ENCODE peak calls at places on chromosomes 1 and 21, in nine cellular contexts. N is activated CD4-positive, alpha-beta T cell treated with anti-CD3 and anti-CD28 coated beads, Interleukin-2, amount 10 ng/mL, durations not matched to agents 7 days and 5 days; S is pancreas; M is ascending aorta; U is AG08395; P is AG08396; J is kidney; F is T-helper 1 cell; D is NCI-H446. R is an unnamed sample.
A peak's percentile ranks its signal among the peaks of the same experiment; 100 is the strongest.

GRCh38 chr1:62307516-62308492 is 11.4 kb downstream of the KANK4 start:
- DNase-seq in N (no peak), S (no peak), M (no peak), U (no peak), P (no peak), J (no peak), F (no peak), D (no peak), R (no peak)

GRCh38 chr1:109904105-109904817 is 6.4 kb upstream of the CSF1 start:
- DNase-seq in N (no peak), S (peak; percentile 47), M (no peak), U (peak; percentile 49), P (no peak), J (no peak), F (no peak), D (no peak), R (no peak)

GRCh38 chr21:46397211-46397905 is 61.3 kb upstream of the DIP2A start:
- DNase-seq in N (no peak), S (no peak), M (no peak), U (no peak), P (no peak), J (no peak), F (no peak), D (no peak), R (no peak)

GRCh38 chr1:41322835-41323234 is 38.4 kb upstream of the FOXO6 start:
- DNase-seq in N (no peak), S (no peak), M (no peak), U (peak; percentile 64), P (peak; percentile 39), J (no peak), F (no peak), D (no peak), R (peak; percentile 23)

GRCh38 chr21:22880573-22880972 is 1882.4 kb downstream of the NCAM2 start:
- DNase-seq in N (no peak), S (no peak), M (no peak), U (no peak), P (no peak), J (no peak), F (no peak), D (no peak), R (no peak)

GRCh38 chr1:41589395-41589794 is 104.9 kb upstream of the EDN2 start:
- DNase-seq in N (no peak), S (no peak), M (no peak), U (no peak), P (no peak), J (no peak), F (no peak), D (no peak), R (no peak)

GRCh38 chr1:161200992-161201827 is 957 bp upstream of the NDUFS2 start:
- DNase-seq in N (no peak), S (peak; percentile 27), M (no peak), U (peak; percentile 46), P (no peak), J (peak; percentile 88), F (no peak), D (peak; percentile 61), R (no peak)

GRCh38 chr1:70840260-70840953 is 207.2 kb downstream of the PTGER3 start:
- DNase-seq in N (no peak), S (no peak), M (no peak), U (peak; percentile 37), P (no peak), J (no peak), F (no peak), D (no peak), R (no peak)

GRCh38 chr1:21468597-21468996 is 28.7 kb downstream of the NBPF3 start:
- DNase-seq in N (peak; percentile 28), S (no peak), M (no peak), U (no peak), P (no peak), J (no peak), F (no peak), D (no peak), R (no peak)

GRCh38 chr1:57843760-57844159 is 419.9 kb upstream of the DAB1 start:
- DNase-seq in N (no peak), S (no peak), M (no peak), U (peak; percentile 60), P (no peak), J (no peak), F (no peak), D (no peak), R (no peak)

GRCh38 chr1:167812972-167813371 is 91.2 kb downstream of the MPZL1 start:
- DNase-seq in N (no peak), S (no peak), M (no peak), U (no peak), P (no peak), J (no peak), F (no peak), D (no peak), R (no peak)

GRCh38 chr1:63575340-63575826 is 17.8 kb upstream of the PGM1 start:
- DNase-seq in N (peak; percentile 15), S (no peak), M (no peak), U (peak; percentile 14), P (peak; percentile 10), J (no peak), F (no peak), D (peak; percentile 51), R (peak; percentile 34)

GRCh38 chr1:183279835-183280234 is 93.8 kb downstream of the LAMC2 start:
- DNase-seq in N (no peak), S (no peak), M (no peak), U (peak; percentile 70), P (peak; percentile 31), J (no peak), F (no peak), D (no peak), R (no peak)

GRCh38 chr1:22976461-22977243 is 4.0 kb upstream of the LACTBL1 start:
- DNase-seq in N (peak; percentile 66), S (peak; percentile 30), M (no peak), U (peak; percentile 88), P (peak; percentile 83), J (peak; percentile 70), F (peak; percentile 27), D (peak; percentile 65), R (peak; percentile 30)

GRCh38 chr1:64734289-64734652 is 10.6 kb upstream of the RAVER2 start:
- DNase-seq in N (no peak), S (no peak), M (no peak), U (no peak), P (no peak), J (no peak), F (no peak), D (no peak), R (no peak)

GRCh38 chr1:208089971-208090755 is 154.0 kb downstream of the PLXNA2 start:
- DNase-seq in N (no peak), S (no peak), M (no peak), U (peak; percentile 67), P (peak; percentile 54), J (no peak), F (no peak), D (peak; percentile 29), R (peak; percentile 71)

GRCh38 chr1:100902365-100902764 is 6.5 kb downstream of the SLC30A7 start:
- DNase-seq in N (no peak), S (no peak), M (no peak), U (no peak), P (no peak), J (no peak), F (no peak), D (no peak), R (no peak)

GRCh38 chr1:17765444-17766411 is 10.6 kb downstream of the ACTL8 start:
- DNase-seq in N (no peak), S (peak; percentile 7), M (no peak), U (peak; percentile 94), P (peak; percentile 86), J (peak; percentile 71), F (no peak), D (no peak), R (no peak)

GRCh38 chr1:18578271-18578670 is 52.4 kb upstream of the PAX7 start:
- DNase-seq in N (no peak), S (no peak), M (no peak), U (no peak), P (no peak), J (no peak), F (no peak), D (no peak), R (no peak)

GRCh38 chr21:33259428-33259827 is 6.7 kb upstream of the IL10RB start:
- DNase-seq in N (no peak), S (no peak), M (no peak), U (no peak), P (peak; percentile 26), J (no peak), F (no peak), D (no peak), R (no peak)

GRCh38 chr1:106344494-106344893 is 712.0 kb upstream of the PRMT6 start:
- DNase-seq in N (no peak), S (no peak), M (no peak), U (no peak), P (no peak), J (no peak), F (no peak), D (no peak), R (no peak)

GRCh38 chr1:145690587-145691558 is 16.3 kb downstream of the PDZK1 start:
- DNase-seq in N (peak; percentile 78), S (no peak), M (no peak), U (peak; percentile 90), P (peak; percentile 59), J (no peak), F (no peak), D (no peak), R (no peak)

GRCh38 chr1:119040906-119041305 is 52.8 kb upstream of the TBX15 start:
- DNase-seq in N (no peak), S (no peak), M (no peak), U (peak; percentile 63), P (peak; percentile 38), J (no peak), F (no peak), D (peak; percentile 21), R (no peak)

R was measured in cerebellum.